ENCODE peak calls at places on chromosome 17, in eight cellular contexts. One of them, this sample, is unnamed.

GRCh38 chr17:17841620-17842025 is 4.8 kb upstream of the SREBF1 start:
- DNase-seq in tibial artery: peak
- DNase-seq in GM13976: no peak
- DNase-seq in glutamatergic neuron: no peak
- DNase-seq in suprapubic skin: no peak
- DNase-seq in RWPE1: no peak
- DNase-seq in fibroblast of pulmonary artery: no peak
- DNase-seq in kidney epithelial cell: no peak
- DNase-seq in this sample: no peak

GRCh38 chr17:40621558-40621957 is 26.1 kb downstream of the SMARCE1 start:
- DNase-seq in fibroblast of pulmonary artery: no peak
- DNase-seq in RWPE1: no peak
- DNase-seq in suprapubic skin: no peak
- DNase-seq in glutamatergic neuron: no peak
- DNase-seq in kidney epithelial cell: no peak
- DNase-seq in tibial artery: no peak
- DNase-seq in GM13976: no peak
- DNase-seq in this sample: no peak

GRCh38 chr17:42928714-42929496 is 28.3 kb downstream of the G6PC1 start:
- DNase-seq in GM13976: peak
- DNase-seq in tibial artery: peak
- DNase-seq in suprapubic skin: no peak
- DNase-seq in kidney epithelial cell: peak
- DNase-seq in glutamatergic neuron: peak
- DNase-seq in fibroblast of pulmonary artery: peak
- DNase-seq in RWPE1: peak
- DNase-seq in this sample: peak

GRCh38 chr17:66357037-66357436 is 54.6 kb downstream of the PRKCA start:
- DNase-seq in tibial artery: no peak
- DNase-seq in suprapubic skin: no peak
- DNase-seq in RWPE1: no peak
- DNase-seq in glutamatergic neuron: no peak
- DNase-seq in GM13976: no peak
- DNase-seq in kidney epithelial cell: no peak
- DNase-seq in fibroblast of pulmonary artery: peak
- DNase-seq in this sample: peak

GRCh38 chr17:21817791-21818364 is 125.6 kb downstream of the KCNJ18 start:
- DNase-seq in fibroblast of pulmonary artery: no peak
- DNase-seq in glutamatergic neuron: no peak
- DNase-seq in kidney epithelial cell: no peak
- DNase-seq in GM13976: peak
- DNase-seq in suprapubic skin: no peak
- DNase-seq in tibial artery: no peak
- DNase-seq in RWPE1: no peak
- DNase-seq in this sample: no peak

GRCh38 chr17:11944587-11944986 is 52.7 kb downstream of the ZNF18 start:
- DNase-seq in RWPE1: peak
- DNase-seq in fibroblast of pulmonary artery: peak
- DNase-seq in GM13976: no peak
- DNase-seq in suprapubic skin: no peak
- DNase-seq in glutamatergic neuron: no peak
- DNase-seq in kidney epithelial cell: no peak
- DNase-seq in tibial artery: no peak
- DNase-seq in this sample: no peak

GRCh38 chr17:81546906-81547613 is 5.1 kb downstream of the FAAP100 start:
- DNase-seq in GM13976: no peak
- DNase-seq in RWPE1: no peak
- DNase-seq in suprapubic skin: no peak
- DNase-seq in kidney epithelial cell: no peak
- DNase-seq in fibroblast of pulmonary artery: no peak
- DNase-seq in tibial artery: peak
- DNase-seq in glutamatergic neuron: no peak
- DNase-seq in this sample: no peak

GRCh38 chr17:80393961-80394360 is 21.0 kb upstream of the ENDOV start:
- DNase-seq in GM13976: no peak
- DNase-seq in kidney epithelial cell: no peak
- DNase-seq in RWPE1: no peak
- DNase-seq in suprapubic skin: no peak
- DNase-seq in fibroblast of pulmonary artery: no peak
- DNase-seq in glutamatergic neuron: no peak
- DNase-seq in tibial artery: no peak
- DNase-seq in this sample: no peak

GRCh38 chr17:27489045-27489715 is 32.9 kb downstream of the KSR1 start:
- DNase-seq in glutamatergic neuron: no peak
- DNase-seq in tibial artery: peak
- DNase-seq in kidney epithelial cell: no peak
- DNase-seq in fibroblast of pulmonary artery: peak
- DNase-seq in RWPE1: peak
- DNase-seq in suprapubic skin: peak
- DNase-seq in GM13976: no peak
- DNase-seq in this sample: peak

GRCh38 chr17:8289103-8289397 is 580 bp downstream of the RANGRF start:
- DNase-seq in kidney epithelial cell: no peak
- DNase-seq in suprapubic skin: peak
- DNase-seq in fibroblast of pulmonary artery: no peak
- DNase-seq in tibial artery: no peak
- DNase-seq in RWPE1: no peak
- DNase-seq in GM13976: no peak
- DNase-seq in glutamatergic neuron: peak
- DNase-seq in this sample: no peak

GRCh38 chr17:4884489-4884888 is 14.8 kb upstream of the C17orf107 start:
- DNase-seq in suprapubic skin: no peak
- DNase-seq in tibial artery: no peak
- DNase-seq in kidney epithelial cell: no peak
- DNase-seq in glutamatergic neuron: no peak
- DNase-seq in GM13976: no peak
- DNase-seq in fibroblast of pulmonary artery: no peak
- DNase-seq in RWPE1: no peak
- DNase-seq in this sample: no peak

GRCh38 chr17:31522284-31522931 is 130.9 kb downstream of the RAB11FIP4 start:
- DNase-seq in glutamatergic neuron: peak
- DNase-seq in tibial artery: no peak
- DNase-seq in GM13976: no peak
- DNase-seq in kidney epithelial cell: no peak
- DNase-seq in suprapubic skin: no peak
- DNase-seq in RWPE1: no peak
- DNase-seq in fibroblast of pulmonary artery: no peak
- DNase-seq in this sample: no peak

GRCh38 chr17:69575346-69575761 is 160.9 kb downstream of the MAP2K6 start:
- DNase-seq in RWPE1: no peak
- DNase-seq in GM13976: no peak
- DNase-seq in fibroblast of pulmonary artery: peak
- DNase-seq in glutamatergic neuron: no peak
- DNase-seq in tibial artery: no peak
- DNase-seq in suprapubic skin: no peak
- DNase-seq in kidney epithelial cell: peak
- DNase-seq in this sample: peak

GRCh38 chr17:27293359-27293897 is 486 bp upstream of the WSB1 start:
- DNase-seq in glutamatergic neuron: no peak
- DNase-seq in fibroblast of pulmonary artery: no peak
- DNase-seq in kidney epithelial cell: no peak
- DNase-seq in GM13976: peak
- DNase-seq in RWPE1: no peak
- DNase-seq in suprapubic skin: no peak
- DNase-seq in tibial artery: peak
- DNase-seq in this sample: no peak

GRCh38 chr17:18070861-18071340 is 16.8 kb upstream of the DRG2 start:
- DNase-seq in glutamatergic neuron: peak
- DNase-seq in kidney epithelial cell: peak
- DNase-seq in GM13976: peak
- DNase-seq in tibial artery: no peak
- DNase-seq in suprapubic skin: no peak
- DNase-seq in fibroblast of pulmonary artery: peak
- DNase-seq in RWPE1: no peak
- DNase-seq in this sample: peak

GRCh38 chr17:27206447-27206846 is 87.5 kb upstream of the WSB1 start:
- DNase-seq in GM13976: peak
- DNase-seq in suprapubic skin: no peak
- DNase-seq in glutamatergic neuron: no peak
- DNase-seq in RWPE1: no peak
- DNase-seq in tibial artery: no peak
- DNase-seq in kidney epithelial cell: no peak
- DNase-seq in fibroblast of pulmonary artery: no peak
- DNase-seq in this sample: no peak

GRCh38 chr17:33291248-33292183 is 1.6 kb downstream of the ASIC2 start:
- DNase-seq in RWPE1: peak
- DNase-seq in suprapubic skin: peak
- DNase-seq in tibial artery: no peak
- DNase-seq in GM13976: peak
- DNase-seq in fibroblast of pulmonary artery: peak
- DNase-seq in kidney epithelial cell: no peak
- DNase-seq in glutamatergic neuron: peak
- DNase-seq in this sample: no peak

GRCh38 chr17:6695565-6695964 is 17.6 kb downstream of the SLC13A5 start:
- DNase-seq in GM13976: no peak
- DNase-seq in RWPE1: no peak
- DNase-seq in kidney epithelial cell: no peak
- DNase-seq in tibial artery: no peak
- DNase-seq in fibroblast of pulmonary artery: peak
- DNase-seq in suprapubic skin: no peak
- DNase-seq in glutamatergic neuron: no peak
- DNase-seq in this sample: no peak

GRCh38 chr17:16491703-16492612 is at the start of gene LRRC75A:
- DNase-seq in RWPE1: peak
- DNase-seq in tibial artery: peak
- DNase-seq in GM13976: peak
- DNase-seq in fibroblast of pulmonary artery: no peak
- DNase-seq in suprapubic skin: no peak
- DNase-seq in kidney epithelial cell: no peak
- DNase-seq in glutamatergic neuron: peak
- DNase-seq in this sample: no peak

DNA sequence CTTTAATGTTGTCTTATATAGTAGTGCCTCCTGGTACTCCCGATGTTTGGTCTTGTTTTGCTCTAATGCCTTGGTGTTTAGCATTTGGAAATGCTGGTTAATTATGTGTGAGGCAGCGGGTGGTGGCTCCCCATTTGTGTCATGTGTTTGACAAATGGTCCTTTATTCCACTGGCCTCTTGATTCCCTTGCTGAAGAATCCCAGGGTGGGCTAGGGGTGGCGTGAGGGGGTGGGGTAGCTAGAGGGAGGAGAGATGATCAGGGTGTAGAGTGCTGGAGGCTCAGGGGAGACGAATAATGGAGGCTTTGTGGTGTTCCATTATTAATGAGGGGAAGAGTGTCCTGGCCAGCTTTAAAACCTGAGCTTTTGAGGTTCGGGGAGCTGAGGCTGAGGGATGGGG is 5.4 kb downstream of the DYNLL2 start:
- DNase-seq in glutamatergic neuron: no peak
- DNase-seq in RWPE1: no peak
- DNase-seq in suprapubic skin: no peak
- DNase-seq in fibroblast of pulmonary artery: no peak
- DNase-seq in GM13976: no peak
- DNase-seq in tibial artery: no peak
- DNase-seq in kidney epithelial cell: no peak
- DNase-seq in this sample: no peak
- TF ChIP-seq CTCF in glutamatergic neuron: no peak
- TF ChIP-seq CTCF in RWPE1: no peak
- TF ChIP-seq CTCF in suprapubic skin: no peak
- TF ChIP-seq CTCF in fibroblast of pulmonary artery: no peak
- TF ChIP-seq CTCF in GM13976: no peak
- TF ChIP-seq CTCF in tibial artery: no peak
- TF ChIP-seq CTCF in kidney epithelial cell: no peak
- TF ChIP-seq CTCF in this sample: no peak

GRCh38 chr17:20053343-20053964 is 44.3 kb downstream of the SPECC1 start:
- DNase-seq in kidney epithelial cell: no peak
- DNase-seq in RWPE1: no peak
- DNase-seq in GM13976: no peak
- DNase-seq in fibroblast of pulmonary artery: no peak
- DNase-seq in glutamatergic neuron: no peak
- DNase-seq in suprapubic skin: no peak
- DNase-seq in tibial artery: no peak
- DNase-seq in this sample: no peak
- TF ChIP-seq CTCF in kidney epithelial cell: no peak
- TF ChIP-seq CTCF in RWPE1: no peak
- TF ChIP-seq CTCF in GM13976: no peak
- TF ChIP-seq CTCF in fibroblast of pulmonary artery: no peak
- TF ChIP-seq CTCF in glutamatergic neuron: no peak
- TF ChIP-seq CTCF in suprapubic skin: no peak
- TF ChIP-seq CTCF in tibial artery: no peak
- TF ChIP-seq CTCF in this sample: no peak

DNA sequence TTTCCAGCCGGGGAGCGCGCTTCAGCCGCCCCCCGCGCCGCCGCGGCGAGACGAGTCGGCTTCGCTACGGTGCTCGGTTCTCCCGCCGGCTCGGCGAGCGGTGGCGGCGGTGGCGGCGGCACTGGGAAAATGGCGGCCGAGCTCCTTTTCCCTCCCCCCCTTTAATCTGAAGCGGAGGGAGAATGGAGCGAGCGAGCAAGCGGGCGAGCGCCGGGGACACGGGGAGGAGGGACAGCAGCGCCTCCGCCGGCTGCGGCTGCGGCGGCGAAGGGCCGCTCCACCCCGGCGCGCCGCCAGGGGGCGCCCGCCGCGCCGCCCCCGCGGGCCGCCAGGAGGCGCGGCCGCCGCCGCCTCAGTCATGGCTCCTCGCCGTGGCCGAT is at the start of gene KANSL1:
- DNase-seq in suprapubic skin: peak
- DNase-seq in GM13976: peak
- DNase-seq in tibial artery: peak
- DNase-seq in fibroblast of pulmonary artery: peak
- DNase-seq in kidney epithelial cell: no peak
- DNase-seq in RWPE1: peak
- DNase-seq in glutamatergic neuron: peak
- DNase-seq in this sample: peak
- TF ChIP-seq CTCF in suprapubic skin: peak
- TF ChIP-seq CTCF in GM13976: peak
- TF ChIP-seq CTCF in tibial artery: peak
- TF ChIP-seq CTCF in fibroblast of pulmonary artery: peak
- TF ChIP-seq CTCF in kidney epithelial cell: peak
- TF ChIP-seq CTCF in RWPE1: peak
- TF ChIP-seq CTCF in glutamatergic neuron: no peak
- TF ChIP-seq CTCF in this sample: peak

DNA sequence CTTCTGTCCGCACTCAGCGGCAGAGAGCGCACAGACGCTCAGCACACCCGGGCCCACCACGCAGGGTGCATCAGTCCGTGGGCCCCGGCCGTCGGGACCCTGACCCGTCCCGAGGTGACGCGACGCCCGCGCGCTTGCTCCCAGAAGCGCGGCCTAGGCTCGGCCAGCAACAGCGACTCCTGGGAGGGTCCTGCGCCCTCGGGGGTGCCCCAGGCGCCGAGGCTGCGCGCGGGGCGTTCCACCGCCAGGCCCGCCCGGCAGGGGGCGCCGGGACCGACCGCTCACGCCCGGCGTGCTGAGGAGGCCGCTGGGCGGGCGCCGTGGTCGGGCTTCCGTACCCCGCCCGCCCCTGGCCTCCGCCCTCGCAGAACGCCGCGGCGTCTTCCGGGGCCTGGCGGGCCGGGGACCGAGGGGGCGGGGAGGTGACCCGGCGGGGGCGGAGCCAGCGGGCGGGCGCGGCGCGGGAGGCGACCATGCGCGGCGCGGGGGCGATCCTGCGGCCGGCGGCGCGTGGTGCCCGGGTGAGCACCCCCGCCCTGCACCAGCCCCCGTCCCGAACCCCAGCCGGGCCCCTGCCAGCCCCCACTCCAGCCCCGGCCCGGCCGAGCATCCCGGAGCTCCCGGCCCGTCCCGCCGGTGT is at the start of gene CISD3:
- DNase-seq in tibial artery: peak
- DNase-seq in suprapubic skin: peak
- DNase-seq in glutamatergic neuron: peak
- DNase-seq in kidney epithelial cell: no peak
- DNase-seq in RWPE1: peak
- DNase-seq in GM13976: peak
- DNase-seq in fibroblast of pulmonary artery: peak
- DNase-seq in this sample: peak
- TF ChIP-seq CTCF in tibial artery: peak
- TF ChIP-seq CTCF in suprapubic skin: peak
- TF ChIP-seq CTCF in glutamatergic neuron: peak
- TF ChIP-seq CTCF in kidney epithelial cell: no peak
- TF ChIP-seq CTCF in RWPE1: peak
- TF ChIP-seq CTCF in GM13976: peak
- TF ChIP-seq CTCF in fibroblast of pulmonary artery: peak
- TF ChIP-seq CTCF in this sample: peak

This sample was measured in HFFc6.